ENCODE peak calls at places on chromosomes 5 and 9, in six cellular contexts. H, M, W, Q, B and D are unnamed samples.
A peak's percentile ranks its signal among the peaks of the same experiment; 100 is the strongest.

GRCh38 chr9:20558609-20559016 is 63.7 kb downstream of the MLLT3 start:
- DNase-seq in H (peak; percentile 93), M (no peak), W (peak; percentile 58), Q (peak; percentile 93), B (peak; percentile 3), D (no peak)

GRCh38 chr9:6805532-6805931 is 47.8 kb downstream of the KDM4C start:
- DNase-seq in H (peak; percentile 44), M (no peak), W (no peak), Q (peak; percentile 80), B (no peak), D (no peak)

GRCh38 chr5:6773342-6774035 is 60.3 kb downstream of the TENT4A start:
- DNase-seq in H (no peak), M (no peak), W (no peak), Q (no peak), B (no peak), D (no peak)

GRCh38 chr5:171442287-171443042 is 23.0 kb downstream of the FGF18 start:
- DNase-seq in H (peak; percentile 60), M (no peak), W (no peak), Q (peak; percentile 60), B (no peak), D (no peak)

GRCh38 chr9:117957267-117957666 is 253.1 kb downstream of the TLR4 start:
- DNase-seq in H (no peak), M (no peak), W (no peak), Q (no peak), B (no peak), D (no peak)

GRCh38 chr5:108727154-108727638 is 20.5 kb upstream of the FER start:
- DNase-seq in H (no peak), M (no peak), W (no peak), Q (peak; percentile 24), B (no peak), D (no peak)

GRCh38 chr9:131404581-131404980 is 10.7 kb downstream of the PRRC2B start:
- DNase-seq in H (peak; percentile 57), M (no peak), W (no peak), Q (peak; percentile 46), B (no peak), D (no peak)

GRCh38 chr9:109251080-109251775 is 69.6 kb downstream of the EPB41L4B start:
- DNase-seq in H (peak; percentile 14), M (no peak), W (peak; percentile 59), Q (peak; percentile 65), B (no peak), D (no peak)

GRCh38 chr5:57470339-57470738 is 12.3 kb downstream of the ACTBL2 start:
- DNase-seq in H (no peak), M (no peak), W (no peak), Q (no peak), B (no peak), D (no peak)

GRCh38 chr9:33676746-33677505 is 118.4 kb upstream of the PRSS3 start:
- DNase-seq in H (peak; percentile 55), M (peak; percentile 63), W (peak; percentile 70), Q (peak; percentile 13), B (no peak), D (peak; percentile 45)

GRCh38 chr9:135794057-135794335 is 92.0 kb downstream of the KCNT1 start:
- DNase-seq in H (no peak), M (no peak), W (no peak), Q (no peak), B (no peak), D (no peak)

GRCh38 chr9:71929791-71930440 is 18.5 kb downstream of the C9orf85 start:
- DNase-seq in H (peak; percentile 37), M (no peak), W (no peak), Q (peak; percentile 20), B (no peak), D (no peak)

DNA sequence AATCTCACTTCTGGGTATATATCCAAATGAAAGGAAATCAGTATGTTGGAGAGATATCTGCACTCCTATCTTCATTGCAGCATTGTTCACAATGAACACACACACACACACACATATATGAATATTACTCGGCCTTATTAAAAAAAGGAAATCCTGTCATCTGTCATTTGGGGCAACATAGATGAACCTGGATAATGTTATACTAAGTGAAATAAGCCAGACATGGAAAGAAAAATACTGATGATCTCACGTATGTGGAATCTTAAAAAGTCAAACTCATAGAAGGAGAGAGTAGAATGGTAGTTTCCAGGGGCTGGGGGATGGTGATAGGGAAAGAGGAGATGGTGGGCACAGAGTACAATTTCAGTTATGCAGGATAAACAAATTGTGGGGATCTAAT is 100.3 kb downstream of the EMB start:
- DNase-seq in H (no peak), M (no peak), W (no peak), Q (no peak), B (no peak), D (no peak)
- H3K4me2 ChIP-seq in H (no peak overlapping the region), M (no peak overlapping the region), W (no peak overlapping the region), Q (no peak overlapping the region), B (no peak overlapping the region), D (no peak overlapping the region)

DNA sequence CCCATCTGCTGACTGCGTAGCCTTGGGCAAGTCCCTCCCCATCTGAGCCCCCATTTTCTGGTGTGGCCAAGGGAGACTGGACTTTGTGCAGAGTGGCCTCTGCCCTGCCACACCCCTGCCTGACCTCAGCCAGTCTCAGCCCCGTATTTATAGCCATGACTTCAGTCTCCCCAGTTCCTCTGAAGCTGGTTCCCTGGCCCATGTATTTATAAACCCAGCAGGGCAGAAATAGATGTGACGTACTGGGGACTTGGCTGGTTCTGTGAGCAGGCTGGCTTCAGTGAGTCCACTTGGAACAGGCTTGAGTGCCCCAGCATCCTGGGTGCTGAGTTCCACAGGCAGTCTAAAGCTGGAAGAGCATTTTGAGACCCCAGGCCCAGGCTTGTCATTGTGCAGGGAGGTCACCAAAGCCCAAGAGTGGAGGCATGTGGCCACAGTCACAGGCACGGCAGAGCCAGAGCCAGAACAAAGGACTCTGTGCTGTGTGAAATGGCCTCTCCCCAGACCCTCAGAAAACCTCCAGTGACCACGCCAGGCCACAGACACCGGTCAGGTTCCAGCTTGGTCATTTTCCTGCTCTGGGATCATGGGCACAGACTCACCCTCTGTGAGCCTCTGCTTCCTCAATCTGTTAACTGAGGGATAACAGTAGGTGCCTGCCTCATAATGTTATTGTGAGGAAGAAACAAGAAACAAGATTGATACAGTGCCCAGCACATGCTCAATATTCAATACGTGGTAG is 30.4 kb upstream of the SYNPO start:
- DNase-seq in H (no peak), M (no peak), W (no peak), Q (no peak), B (no peak), D (no peak)
- H3K9ac ChIP-seq in H (no peak overlapping the region), M (no peak overlapping the region), W (no peak overlapping the region), Q (no peak overlapping the region), B (no peak overlapping the region), D (no peak overlapping the region)

GRCh38 chr5:14236757-14237156 is 93.6 kb downstream of the TRIO start:
- DNase-seq in H (no peak), M (no peak), W (peak; percentile 72), Q (no peak), B (no peak), D (no peak)

GRCh38 chr5:14235872-14236271 is 92.7 kb downstream of the TRIO start:
- DNase-seq in H (no peak), M (no peak), W (no peak), Q (no peak), B (no peak), D (no peak)

GRCh38 chr5:14231888-14232287 is 88.7 kb downstream of the TRIO start:
- DNase-seq in H (no peak), M (no peak), W (no peak), Q (no peak), B (no peak), D (no peak)

GRCh38 chr5:14231156-14231555 is 88.0 kb downstream of the TRIO start:
- DNase-seq in H (no peak), M (no peak), W (no peak), Q (peak; percentile 54), B (no peak), D (no peak)

GRCh38 chr5:14234204-14234603 is 91.1 kb downstream of the TRIO start:
- DNase-seq in H (no peak), M (no peak), W (peak; percentile 81), Q (no peak), B (no peak), D (no peak)
- H3K4ac ChIP-seq in H (no peak overlapping the region), M (no peak overlapping the region), W (no peak overlapping the region), Q (no peak overlapping the region), B (no peak overlapping the region), D (no peak overlapping the region)

DNA sequence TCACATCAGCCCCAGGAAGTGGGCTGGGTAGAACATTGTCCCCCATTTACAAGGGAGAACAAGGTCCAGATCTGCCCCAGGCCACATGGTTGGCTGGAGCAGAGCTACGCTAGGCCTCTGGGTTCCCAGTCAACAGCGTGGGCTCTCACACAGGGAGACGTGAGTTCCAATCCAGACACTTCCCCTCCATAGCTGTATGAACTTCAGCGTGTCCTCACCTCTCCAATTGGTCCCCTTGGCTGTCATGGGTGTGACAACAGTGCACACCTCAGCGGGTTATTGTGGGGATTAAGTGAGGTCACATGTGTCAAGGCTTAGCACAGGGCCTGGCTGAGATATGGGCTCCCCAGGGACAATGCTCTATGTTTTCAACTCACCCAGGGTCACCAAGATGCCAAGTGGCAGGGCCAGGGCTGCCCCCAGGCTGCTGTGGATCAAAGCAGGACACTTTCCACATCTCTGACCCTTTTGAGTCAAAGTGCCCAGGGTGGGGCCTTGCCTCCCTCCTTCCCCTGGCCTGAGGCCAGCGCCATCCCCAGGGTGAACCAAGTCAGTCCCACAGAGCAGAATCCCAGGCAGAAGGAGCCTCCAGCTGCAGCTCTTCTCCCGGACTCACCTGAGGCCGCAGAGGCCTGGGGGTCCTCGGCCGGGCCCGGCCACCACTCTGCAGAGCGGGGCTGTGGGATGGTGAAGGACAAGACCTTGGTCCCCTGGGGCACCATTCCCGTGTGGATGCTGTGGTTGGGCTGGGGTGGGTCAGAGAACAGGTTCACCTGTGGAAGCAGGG is 19.8 kb downstream of the AKNA start:
- DNase-seq in H (no peak), M (no peak), W (no peak), Q (no peak), B (no peak), D (no peak)
- H3K4me2 ChIP-seq in H (no peak overlapping the region), M (no peak overlapping the region), W (no peak overlapping the region), Q (no peak overlapping the region), B (no peak overlapping the region), D (no peak overlapping the region)

GRCh38 chr5:135086326-135086725 is 52.3 kb upstream of the PITX1 start:
- DNase-seq in H (no peak), M (no peak), W (no peak), Q (no peak), B (no peak), D (no peak)
- H3K9ac ChIP-seq in H (no peak overlapping the region), M (no peak overlapping the region), W (no peak overlapping the region), Q (no peak overlapping the region), B (no peak overlapping the region), D (peak overlapping the region; percentile 39)

GRCh38 chr9:694499-695154 is 146.9 kb upstream of the DMRT1 start:
- DNase-seq in H (peak; percentile 88), M (no peak), W (no peak), Q (peak; percentile 93), B (no peak), D (no peak)
- H3K4ac ChIP-seq in H (peak overlapping the region; percentile 83), M (no peak overlapping the region), W (no peak overlapping the region), Q (peak overlapping the region; percentile 94), B (no peak overlapping the region), D (no peak overlapping the region)